ENCODE peak calls at places on chromosomes 4 and X, in ten cellular contexts. Y is cardiac muscle cell, E is nephron progenitor cell, D is neural crest cell, O is GM12865, I is upper lobe of right lung, K is right lobe of liver, P is BE2C, T is type B pancreatic cell, V is B cell. U is an unnamed sample.

GRCh38 chr4:163109967-163110366 is 56.7 kb downstream of the NAF1 start:
- DNase-seq in P (no peak), V (no peak), Y (no peak), K (no peak), I (no peak), O (no peak), T (no peak), E (no peak), D (no peak), U (no peak)

GRCh38 chrX:50881028-50881427 is 29.5 kb upstream of the BMP15 start:
- DNase-seq in I (no peak), O (no peak), V (no peak), K (no peak), Y (no peak), E (no peak), T (no peak), P (no peak), D (no peak), U (no peak)

GRCh38 chrX:74536142-74537010 is 78.0 kb downstream of the RLIM start:
- DNase-seq in O (peak), Y (peak), P (peak), I (peak), T (peak), V (peak), K (peak), E (peak), D (peak), U (peak)

GRCh38 chr4:73841243-73841925 is 4.9 kb downstream of the CXCL6 start:
- DNase-seq in V (no peak), K (no peak), Y (no peak), P (no peak), T (no peak), E (no peak), O (no peak), D (no peak), I (no peak), U (no peak)

GRCh38 chrX:113059714-113060113 is 219.1 kb upstream of the AMOT start:
- DNase-seq in P (no peak), D (no peak), I (no peak), T (no peak), O (no peak), E (no peak), Y (no peak), K (no peak), V (no peak), U (no peak)

GRCh38 chr4:26048378-26048882 is 134.4 kb downstream of the SMIM20 start:
- DNase-seq in T (no peak), V (no peak), Y (no peak), O (no peak), K (no peak), E (no peak), I (no peak), D (no peak), P (no peak), U (no peak)

GRCh38 chr4:57993934-57994333 is 883.7 kb upstream of the IGFBP7 start:
- DNase-seq in Y (no peak), V (no peak), E (no peak), I (no peak), O (no peak), P (no peak), K (no peak), T (no peak), D (no peak), U (no peak)

GRCh38 chrX:56763556-56764152 is 34.6 kb downstream of the NBDY start:
- DNase-seq in Y (no peak), I (no peak), O (peak), T (no peak), K (peak), P (no peak), V (no peak), D (no peak), E (peak), U (no peak)

GRCh38 chr4:109648266-109648996 is 54.8 kb downstream of the CASP6 start:
- DNase-seq in D (no peak), T (no peak), O (peak), P (no peak), E (no peak), I (no peak), V (no peak), Y (no peak), K (no peak), U (no peak)

GRCh38 chr4:72341432-72341820 is 227.6 kb downstream of the ADAMTS3 start:
- DNase-seq in V (no peak), Y (peak), E (no peak), K (no peak), P (no peak), D (no peak), T (no peak), O (no peak), I (no peak), U (no peak)

GRCh38 chr4:41339812-41340809 is 83.4 kb downstream of the UCHL1 start:
- DNase-seq in K (no peak), Y (no peak), V (no peak), P (peak), D (peak), O (no peak), T (no peak), I (no peak), E (peak), U (no peak)
- TF ChIP-seq CTCF in K (peak), Y (no peak), V (no peak), P (peak), D (no peak), O (no peak), T (peak), I (no peak), E (no peak), U (no peak)

DNA sequence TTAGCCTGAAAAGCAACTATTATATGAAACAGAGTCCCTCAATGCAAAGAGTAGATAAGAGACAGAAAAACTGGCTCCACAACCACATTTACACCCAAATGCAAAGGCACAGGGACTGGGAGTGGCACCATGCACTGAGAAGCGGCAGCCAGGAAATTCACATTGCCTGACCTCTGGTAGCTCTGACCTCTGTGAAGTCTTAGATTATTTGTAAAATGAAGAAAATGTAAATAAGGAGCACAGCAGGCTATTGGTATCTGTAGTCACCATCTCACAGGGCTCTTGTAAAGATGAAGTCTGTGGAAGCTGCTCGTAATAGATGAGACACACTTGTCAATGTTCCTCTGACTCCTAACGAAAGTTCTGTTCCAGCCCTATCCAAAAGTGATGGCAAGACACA is 69.7 kb downstream of the FAT1 start:
- DNase-seq in I (no peak), O (no peak), E (no peak), V (no peak), K (no peak), T (no peak), P (no peak), Y (no peak), D (no peak), U (no peak)
- TF ChIP-seq CTCF in I (no peak), O (no peak), E (no peak), V (no peak), K (no peak), T (no peak), P (no peak), Y (no peak), D (no peak), U (no peak)

GRCh38 chrX:2610246-2611170 is 80.6 kb upstream of the CD99 start:
- DNase-seq in D (no peak), I (no peak), K (no peak), T (no peak), Y (no peak), E (no peak), P (no peak), O (no peak), V (no peak), U (no peak)

GRCh38 chrX:2620576-2620975 is 70.5 kb upstream of the CD99 start:
- DNase-seq in T (no peak), O (no peak), V (no peak), E (no peak), P (no peak), I (no peak), Y (no peak), K (no peak), D (no peak), U (no peak)

GRCh38 chrX:2609431-2610238 is 81.5 kb upstream of the CD99 start:
- DNase-seq in I (no peak), O (no peak), T (no peak), K (no peak), V (no peak), D (peak), P (no peak), Y (no peak), E (no peak), U (no peak)

DNA sequence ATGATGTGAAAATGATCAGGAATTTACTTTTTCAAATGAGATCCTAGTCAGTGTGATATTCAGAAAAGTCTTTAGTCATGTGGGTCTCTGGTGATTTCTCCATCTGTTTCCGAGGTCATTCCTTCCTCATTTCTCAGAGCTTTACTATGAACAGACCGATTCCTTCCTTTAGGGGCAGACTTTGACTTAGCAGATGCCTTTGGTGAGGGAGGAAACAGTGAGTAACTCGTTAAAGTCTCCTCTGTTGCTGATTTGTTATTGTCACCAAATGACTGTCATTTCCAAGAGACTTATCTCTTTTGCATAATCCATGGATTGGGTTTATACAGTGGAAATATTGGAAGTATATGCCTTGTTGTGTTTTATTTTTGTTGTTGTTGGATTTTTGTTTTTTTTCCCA is 76.2 kb upstream of the CD99 start:
- DNase-seq in T (no peak), V (no peak), P (no peak), D (no peak), O (no peak), Y (peak), K (no peak), I (no peak), E (no peak), U (peak)
- TF ChIP-seq CTCF in T (peak), V (no peak), P (no peak), D (peak), O (no peak), Y (peak), K (no peak), I (peak), E (peak), U (peak)

GRCh38 chrX:49230500-49231232 is 2.5 kb downstream of the CACNA1F start:
- DNase-seq in O (peak), V (peak), E (peak), P (no peak), T (no peak), I (peak), D (no peak), K (peak), Y (peak), U (peak)
- TF ChIP-seq CTCF in O (peak), V (peak), E (no peak), P (no peak), T (peak), I (peak), D (no peak), K (no peak), Y (peak), U (peak)

DNA sequence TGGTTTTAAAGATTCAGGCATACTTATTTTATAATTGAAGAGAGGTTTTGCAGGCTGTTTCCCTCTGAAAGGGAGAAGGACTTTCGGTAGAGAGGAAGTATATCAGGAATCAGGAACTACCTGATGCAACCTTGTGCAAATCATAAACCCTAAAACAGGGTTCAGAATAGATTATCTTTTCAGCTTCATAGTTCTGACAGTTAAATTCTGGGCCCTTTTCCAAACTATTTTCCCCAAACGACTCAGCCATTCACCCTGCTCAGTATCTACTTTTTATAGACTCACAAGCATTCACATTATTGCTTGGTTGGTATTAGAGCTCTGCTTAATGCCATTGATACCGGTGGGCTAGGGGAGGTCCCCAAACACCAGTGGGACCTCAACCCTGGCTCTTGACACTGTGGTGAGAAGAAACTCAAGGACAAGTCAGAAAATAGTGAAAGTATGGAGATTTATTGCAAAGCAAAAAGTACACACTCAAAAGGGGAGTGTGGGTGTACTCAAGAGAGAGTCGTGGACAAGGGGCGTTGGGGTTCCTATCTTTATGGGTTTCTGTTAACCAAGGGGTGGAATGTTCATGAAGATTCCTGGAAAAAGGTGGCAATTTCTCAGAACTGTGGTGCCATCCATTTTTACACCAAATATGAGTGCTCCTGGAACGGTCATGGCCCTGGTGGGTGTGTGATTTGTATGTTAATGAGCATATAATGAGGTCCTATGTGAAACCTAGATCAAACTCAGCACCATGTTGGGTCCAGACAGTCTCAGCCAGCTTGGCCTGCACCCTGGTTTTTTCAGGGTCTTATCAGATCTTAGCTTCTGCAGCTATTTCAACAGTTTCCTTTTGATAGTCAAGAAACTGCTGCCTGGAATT is 238.3 kb downstream of the DCLK2 start:
- DNase-seq in E (no peak), D (no peak), O (no peak), P (no peak), K (no peak), T (no peak), Y (no peak), V (no peak), I (no peak), U (no peak)
- TF ChIP-seq CTCF in E (no peak), D (no peak), O (no peak), P (no peak), K (no peak), T (no peak), Y (no peak), V (no peak), I (no peak), U (no peak)

DNA sequence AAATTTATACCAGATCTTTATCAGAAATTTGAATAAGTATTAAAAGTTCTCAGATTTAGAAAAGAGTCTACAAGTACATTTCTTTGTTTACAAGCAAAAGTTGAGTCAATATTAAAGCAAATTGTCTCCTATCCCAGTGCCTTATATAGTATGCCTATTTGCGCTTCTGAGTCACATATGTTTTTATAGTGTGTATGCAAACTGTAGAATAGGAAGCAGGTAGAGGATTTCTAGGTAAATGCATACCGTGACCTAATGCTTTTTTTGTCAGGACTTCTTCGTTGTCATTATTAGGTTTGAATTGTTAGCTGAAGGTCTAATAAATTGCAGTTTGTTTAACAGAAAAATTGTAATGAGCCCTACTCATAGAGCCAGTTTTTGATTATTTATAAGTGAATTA is 22.2 kb downstream of the CEP44 start:
- DNase-seq in O (no peak), V (no peak), Y (no peak), I (no peak), D (no peak), T (no peak), K (no peak), P (no peak), E (no peak), U (no peak)
- TF ChIP-seq CTCF in O (no peak), V (no peak), Y (no peak), I (no peak), D (no peak), T (no peak), K (no peak), P (no peak), E (no peak), U (no peak)

DNA sequence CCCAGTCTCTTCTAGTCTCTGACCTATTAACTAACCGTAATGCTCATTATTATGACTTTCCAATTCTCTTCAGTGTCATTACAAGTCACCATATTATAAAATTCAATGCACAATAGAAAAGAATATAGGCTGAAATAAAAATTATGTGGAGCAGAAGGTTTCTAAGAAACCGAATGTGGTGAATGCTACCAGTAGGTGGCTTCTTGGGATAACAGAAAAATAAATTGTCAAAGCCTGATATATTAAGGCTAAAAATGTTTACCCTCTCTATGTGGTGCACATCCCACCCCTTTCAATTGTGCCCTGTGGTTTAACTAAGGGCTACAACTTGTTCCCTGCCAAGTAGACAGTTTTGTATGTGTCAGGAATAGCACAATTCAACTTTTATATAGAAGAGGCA is 624.6 kb upstream of the TECRL start:
- DNase-seq in V (no peak), P (no peak), Y (peak), D (no peak), I (no peak), E (no peak), T (no peak), O (no peak), K (no peak), U (no peak)
- TF ChIP-seq CTCF in V (no peak), P (peak), Y (no peak), D (peak), I (no peak), E (no peak), T (peak), O (no peak), K (peak), U (no peak)

GRCh38 chr4:7151668-7152227 is 40.6 kb upstream of the SORCS2 start:
- DNase-seq in Y (no peak), E (no peak), O (no peak), V (no peak), D (no peak), I (no peak), T (no peak), P (no peak), K (no peak), U (no peak)
- TF ChIP-seq CTCF in Y (peak), E (no peak), O (no peak), V (no peak), D (peak), I (no peak), T (peak), P (peak), K (no peak), U (no peak)

DNA sequence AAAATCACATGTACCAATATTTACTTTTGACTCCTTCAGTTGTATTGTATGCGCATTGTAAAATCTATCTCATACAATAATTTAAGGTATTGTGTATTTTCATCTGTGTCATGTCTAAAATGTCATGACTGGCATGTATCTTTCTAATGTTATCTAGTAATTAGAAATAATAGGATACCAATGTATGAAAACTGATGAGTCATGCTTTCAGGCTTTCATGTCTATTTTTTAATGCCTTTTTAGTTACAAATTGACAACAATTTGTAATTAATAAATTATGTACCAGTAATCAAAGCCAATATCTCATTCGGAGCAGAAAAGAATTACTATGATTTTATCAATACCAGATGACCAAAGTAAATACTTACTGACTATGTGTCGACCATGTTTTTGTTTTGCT is 107.7 kb downstream of the GALNTL6 start:
- DNase-seq in D (no peak), T (no peak), Y (no peak), E (no peak), V (no peak), P (no peak), O (no peak), K (no peak), I (no peak), U (no peak)
- TF ChIP-seq CTCF in D (no peak), T (no peak), Y (no peak), E (no peak), V (no peak), P (no peak), O (no peak), K (no peak), I (no peak), U (no peak)

GRCh38 chrX:111164728-111165127 is 68.7 kb downstream of the PAK3 start:
- DNase-seq in K (no peak), V (no peak), P (peak), O (no peak), E (no peak), T (no peak), I (no peak), D (no peak), Y (peak), U (no peak)
- TF ChIP-seq CTCF in K (peak), V (no peak), P (peak), O (no peak), E (peak), T (peak), I (peak), D (peak), Y (peak), U (peak)